ENCODE peak calls at places on chromosomes 5 and 9, in five cellular contexts. E, C, U, P and M are unnamed samples.
A peak's percentile ranks its signal among the peaks of the same experiment; 100 is the strongest.

GRCh38 chr9:4815381-4815956 is 22.7 kb downstream of the RCL1 start:
- DNase-seq in E (no peak), U (no peak), P (no peak), C (no peak), M (no peak)

GRCh38 chr5:386432-387341 is 56.3 kb upstream of the EXOC3 start:
- DNase-seq in C (no peak), U (no peak), E (peak; percentile 8), P (no peak), M (no peak)

GRCh38 chr5:74067748-74068541 is 441.9 kb downstream of the ARHGEF28 start:
- DNase-seq in C (no peak), U (no peak), E (no peak), P (no peak), M (no peak)

GRCh38 chr5:73374520-73375235 is 73.9 kb downstream of the FOXD1 start:
- DNase-seq in P (no peak), U (no peak), E (no peak), C (no peak), M (no peak)

GRCh38 chr9:76699966-76700365 is 64.3 kb upstream of the PCA3 start:
- DNase-seq in E (no peak), P (no peak), C (no peak), U (no peak), M (peak; percentile 69)

GRCh38 chr5:125894383-125894782 is 528.8 kb upstream of the GRAMD2B start:
- DNase-seq in U (no peak), E (no peak), C (no peak), P (no peak), M (no peak)

GRCh38 chr9:88733651-88734470 is 198.9 kb downstream of the NXNL2 start:
- DNase-seq in P (no peak), C (no peak), E (no peak), U (no peak), M (peak; percentile 37)

GRCh38 chr5:142063878-142064331 is 44.7 kb upstream of the NDFIP1 start:
- DNase-seq in E (peak; percentile 38), C (no peak), U (peak; percentile 61), P (peak; percentile 57), M (peak; percentile 24)

GRCh38 chr9:96868709-96869108 is 14.4 kb upstream of the ZNF782 start:
- DNase-seq in E (no peak), U (no peak), C (no peak), P (no peak), M (no peak)

GRCh38 chr9:108786756-108787663 is 68.8 kb downstream of the ACTL7B start:
- DNase-seq in E (peak; percentile 56), P (no peak), C (peak; percentile 81), U (no peak), M (peak; percentile 2)

GRCh38 chr9:111016046-111017026 is 21.9 kb downstream of the LPAR1 start:
- DNase-seq in U (no peak), E (no peak), P (no peak), C (no peak), M (no peak)

GRCh38 chr9:38026840-38027527 is 42.0 kb downstream of the SHB start:
- DNase-seq in U (no peak), C (no peak), E (no peak), P (no peak), M (no peak)

GRCh38 chr5:11596657-11597071 is 307.6 kb downstream of the CTNND2 start:
- DNase-seq in U (no peak), E (no peak), C (no peak), P (no peak), M (no peak)

GRCh38 chr5:109479260-109479860 is 69.6 kb upstream of the PJA2 start:
- DNase-seq in U (no peak), P (no peak), E (no peak), C (no peak), M (no peak)

GRCh38 chr9:20611751-20612287 is 10.5 kb downstream of the MLLT3 start:
- DNase-seq in U (no peak), C (no peak), P (no peak), E (no peak), M (no peak)

DNA sequence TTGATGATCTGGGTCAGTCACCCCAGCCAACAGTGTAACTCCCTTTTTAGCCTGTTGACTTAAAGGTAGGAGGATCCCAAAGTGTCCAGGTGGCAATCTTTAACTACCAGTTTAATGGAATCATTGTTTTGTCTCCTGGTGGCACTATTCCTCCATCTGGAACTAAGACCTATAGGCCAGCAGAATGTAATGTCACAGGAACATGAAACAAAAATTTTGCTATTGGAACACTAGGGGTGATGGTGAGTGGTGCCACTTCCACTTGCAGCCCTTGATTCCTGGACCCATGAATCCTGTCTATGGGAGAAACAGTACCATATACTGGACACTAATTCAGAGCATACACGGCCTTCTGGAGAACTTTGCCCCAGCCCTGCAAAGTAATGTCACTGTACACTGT is 219.5 kb upstream of the RASA1 start:
- DNase-seq in P (no peak), U (no peak), E (no peak), C (no peak), M (no peak)
- TF ChIP-seq CTCF in P (no peak), U (no peak), E (no peak), C (no peak), M (no peak)

GRCh38 chr5:143957455-143957854 is 145.5 kb downstream of the HMHB1 start:
- DNase-seq in C (no peak), P (no peak), E (no peak), U (no peak), M (no peak)
- TF ChIP-seq CTCF in C (no peak), P (peak; percentile 58), E (no peak), U (peak; percentile 60), M (peak; percentile 17)

GRCh38 chr5:143094087-143094511 is 309.4 kb downstream of the NR3C1 start:
- DNase-seq in C (no peak), P (peak; percentile 9), E (no peak), U (peak; percentile 37), M (no peak)
- TF ChIP-seq CTCF in C (no peak), P (peak; percentile 40), E (no peak), U (no peak), M (no peak)

GRCh38 chr9:115883467-115884329 is 269.9 kb upstream of the PAPPA start:
- DNase-seq in E (no peak), U (peak; percentile 36), C (peak; percentile 72), P (peak; percentile 6), M (peak; percentile 25)
- TF ChIP-seq CTCF in E (no peak), U (peak; percentile 52), C (peak; percentile 83), P (peak; percentile 69), M (peak; percentile 66)